ENCODE peak calls at places on chromosomes 11 and 22, in seven cellular contexts. U, X, B, O, I, G and D are unnamed samples.

GRCh38 chr11:14589421-14589820 is 54.2 kb upstream of the PDE3B start:
- DNase-seq in U (no peak), B (no peak), X (no peak), I (no peak), G (no peak), O (no peak), D (no peak)

GRCh38 chr11:126918556-126918955 is 82.0 kb downstream of the KIRREL3 start:
- DNase-seq in X (no peak), U (no peak), G (no peak), B (no peak), I (no peak), O (no peak), D (no peak)

GRCh38 chr22:38454011-38454360 is 1.0 kb downstream of the KCNJ4 start:
- DNase-seq in B (no peak), U (no peak), X (no peak), I (no peak), G (no peak), O (no peak), D (no peak)

GRCh38 chr11:32331098-32331497 is 104.2 kb downstream of the WT1 start:
- DNase-seq in O (no peak), I (no peak), U (no peak), B (no peak), G (no peak), X (no peak), D (no peak)

GRCh38 chr11:83836883-83837654 is 550.9 kb upstream of the CCDC90B start:
- DNase-seq in G (no peak), X (peak), U (no peak), O (no peak), B (no peak), I (no peak), D (no peak)

GRCh38 chr11:91296628-91297027 is 928.0 kb upstream of the FAT3 start:
- DNase-seq in U (no peak), O (no peak), B (no peak), X (no peak), G (no peak), I (no peak), D (no peak)

GRCh38 chr11:129155745-129156144 is 36.4 kb downstream of the ARHGAP32 start:
- DNase-seq in B (no peak), U (no peak), I (no peak), G (no peak), X (no peak), O (no peak), D (no peak)

GRCh38 chr11:63508009-63508408 is 2.1 kb downstream of the LGALS12 start:
- DNase-seq in G (no peak), I (no peak), O (peak), U (no peak), X (peak), B (no peak), D (peak)

GRCh38 chr11:35953081-35953480 is 9.2 kb downstream of the LDLRAD3 start:
- DNase-seq in X (no peak), G (no peak), U (no peak), B (no peak), I (no peak), O (peak), D (peak)

GRCh38 chr11:1304376-1304775 is 5.1 kb downstream of the TOLLIP start:
- DNase-seq in G (no peak), B (no peak), O (no peak), X (no peak), U (no peak), I (no peak), D (no peak)

GRCh38 chr22:26674211-26675190 is 17.1 kb downstream of the MIAT start:
- DNase-seq in G (no peak), X (no peak), U (no peak), B (no peak), I (no peak), O (no peak), D (no peak)

GRCh38 chr22:42388130-42388797 is 43.9 kb downstream of the NFAM1 start:
- DNase-seq in X (no peak), U (no peak), I (no peak), B (no peak), O (no peak), G (no peak), D (peak)

GRCh38 chr11:113273720-113274119 is 40.7 kb upstream of the TTC12 start:
- DNase-seq in X (no peak), B (no peak), O (no peak), I (no peak), G (no peak), U (no peak), D (no peak)

GRCh38 chr11:60803273-60803936 is 18.3 kb downstream of the MS4A10 start:
- DNase-seq in B (no peak), G (no peak), O (no peak), X (no peak), U (no peak), I (no peak), D (no peak)

GRCh38 chr11:122176651-122177050 is 60.6 kb upstream of the BLID start:
- DNase-seq in X (no peak), U (no peak), B (no peak), G (no peak), O (no peak), I (no peak), D (no peak)

GRCh38 chr11:44133335-44133946 is 38.0 kb downstream of the EXT2 start:
- DNase-seq in X (no peak), G (no peak), B (no peak), I (no peak), O (no peak), U (no peak), D (no peak)

GRCh38 chr22:46367707-46368191 is 32.2 kb downstream of the TRMU start:
- DNase-seq in U (peak), X (peak), I (peak), B (peak), G (peak), O (peak), D (peak)

GRCh38 chr11:94731921-94732601 is 36.1 kb upstream of the AMOTL1 start:
- DNase-seq in B (no peak), I (no peak), X (no peak), U (no peak), O (no peak), G (no peak), D (no peak)

GRCh38 chr11:70064726-70065317 is 13.3 kb upstream of the ANO1 start:
- DNase-seq in O (no peak), U (no peak), X (no peak), G (no peak), I (no peak), B (no peak), D (no peak)

GRCh38 chr11:67674442-67674871 is at the start of gene ALDH3B2:
- DNase-seq in G (no peak), B (no peak), X (no peak), U (no peak), I (no peak), O (no peak), D (no peak)

GRCh38 chr11:65107078-65107477 is 4.6 kb upstream of the TM7SF2 start:
- DNase-seq in G (no peak), O (no peak), U (no peak), X (no peak), I (no peak), B (no peak), D (peak)

GRCh38 chr11:1300121-1300520 is 9.3 kb downstream of the TOLLIP start:
- DNase-seq in U (no peak), B (no peak), G (no peak), X (no peak), O (no peak), I (no peak), D (no peak)

GRCh38 chr11:72605958-72606357 is 68.3 kb downstream of the PDE2A start:
- DNase-seq in U (no peak), I (no peak), O (no peak), G (no peak), X (no peak), B (no peak), D (no peak)

GRCh38 chr22:23684561-23685031 is 6.2 kb upstream of the RGL4 start:
- DNase-seq in X (no peak), B (no peak), G (no peak), I (no peak), O (no peak), U (no peak), D (no peak)

GRCh38 chr22:23269441-23270211 is 89.3 kb downstream of the BCR start:
- DNase-seq in O (no peak), I (no peak), B (no peak), X (no peak), U (no peak), G (no peak), D (no peak)

GRCh38 chr22:23183107-23183698 is 2.9 kb downstream of the BCR start:
- DNase-seq in G (no peak), I (no peak), O (no peak), U (no peak), X (no peak), B (no peak), D (peak)

GRCh38 chr22:49432211-49432905 is 395.3 kb downstream of the BRD1 start:
- DNase-seq in U (no peak), O (no peak), B (no peak), X (no peak), G (no peak), I (no peak), D (no peak)

GRCh38 chr22:27490080-27490479 is 311.5 kb downstream of the MN1 start:
- DNase-seq in B (no peak), G (no peak), O (no peak), X (no peak), I (no peak), U (no peak), D (no peak)

GRCh38 chr22:23365961-23366360 is 185.7 kb downstream of the BCR start:
- DNase-seq in U (no peak), O (no peak), G (no peak), B (no peak), I (no peak), X (no peak), D (no peak)

GRCh38 chr11:73257342-73258103 is 14.6 kb upstream of the P2RY6 start:
- DNase-seq in O (peak), U (no peak), I (no peak), G (no peak), B (no peak), X (peak), D (peak)

GRCh38 chr11:132220464-132220863 is 850.0 kb downstream of the NTM start:
- DNase-seq in U (no peak), G (no peak), O (no peak), B (no peak), I (no peak), X (no peak), D (no peak)

GRCh38 chr22:36197601-36198146 is 3.9 kb downstream of the APOL4 start:
- DNase-seq in I (no peak), B (no peak), X (no peak), G (no peak), O (no peak), U (no peak), D (no peak)

GRCh38 chr11:61028135-61028729 is 56.8 kb downstream of the CD6 start:
- DNase-seq in O (no peak), B (no peak), I (peak), U (peak), X (no peak), G (peak), D (no peak)

GRCh38 chr11:43735931-43736330 is 55.4 kb downstream of the HSD17B12 start:
- DNase-seq in G (no peak), B (no peak), O (no peak), I (no peak), U (no peak), X (no peak), D (no peak)